ENCODE peak calls at places on chromosomes 4 and X, in five cellular contexts. Z is heart right ventricle, Y is Peyer's patch, C is fibroblast of lung, W is kidney. H is an unnamed sample.

GRCh38 chr4:120672558-120673147 is 249.9 kb downstream of the PRDM5 start:
- DNase-seq in C (no peak), Y (no peak), Z (no peak), W (no peak), H (no peak)

GRCh38 chr4:47612116-47613023 is 127.3 kb downstream of the ATP10D start:
- DNase-seq in C (no peak), Y (no peak), W (no peak), Z (no peak), H (no peak)

GRCh38 chrX:41027388-41027787 is 57.9 kb upstream of the USP9X start:
- DNase-seq in Z (no peak), C (peak), Y (no peak), W (no peak), H (no peak)

GRCh38 chr4:14178421-14178820 is 550.9 kb upstream of the BOD1L1 start:
- DNase-seq in C (peak), W (no peak), Z (no peak), Y (no peak), H (no peak)

GRCh38 chr4:72286185-72286584 is 254.4 kb downstream of the NPFFR2 start:
- DNase-seq in C (peak), Z (no peak), Y (no peak), W (no peak), H (no peak)

GRCh38 chr4:25160714-25161598 is 707 bp upstream of the SEPSECS start:
- DNase-seq in Y (no peak), W (no peak), C (peak), Z (no peak), H (no peak)

GRCh38 chr4:70515342-70516245 is 2.8 kb upstream of the AMTN start:
- DNase-seq in Z (no peak), W (no peak), C (no peak), Y (no peak), H (no peak)

GRCh38 chr4:1767058-1767769 is 25.9 kb upstream of the FGFR3 start:
- DNase-seq in Z (no peak), C (peak), Y (no peak), W (no peak), H (no peak)

GRCh38 chrX:72169008-72169728 is 12.4 kb upstream of the PIN4 start:
- DNase-seq in Y (no peak), C (peak), Z (no peak), W (no peak), H (no peak)

GRCh38 chrX:39427492-39428289 is 626.4 kb downstream of the MID1IP1 start:
- DNase-seq in C (peak), Y (no peak), Z (no peak), W (no peak), H (no peak)

GRCh38 chrX:96770315-96770714 is 85.7 kb downstream of the DIAPH2 start:
- DNase-seq in C (peak), W (no peak), Z (no peak), Y (no peak), H (no peak)

GRCh38 chr4:37763164-37763444 is 63.4 kb upstream of the PGM2 start:
- DNase-seq in W (no peak), C (no peak), Z (no peak), Y (no peak), H (no peak)

GRCh38 chr4:81039351-81040174 is 9.1 kb downstream of the BMP3 start:
- DNase-seq in Y (no peak), C (no peak), Z (no peak), W (no peak), H (no peak)

GRCh38 chr4:10085828-10086505 is 30.6 kb downstream of the WDR1 start:
- DNase-seq in Z (peak), Y (peak), C (no peak), W (peak), H (no peak)

GRCh38 chrX:119638725-119639471 is 32.7 kb upstream of the NKRF start:
- DNase-seq in W (no peak), C (no peak), Z (no peak), Y (no peak), H (no peak)

GRCh38 chr4:146407669-146408084 is 114.1 kb downstream of the SLC10A7 start:
- DNase-seq in Y (no peak), W (no peak), C (peak), Z (no peak), H (no peak)

GRCh38 chr4:139986621-139987510 is 167.1 kb downstream of the MAML3 start:
- DNase-seq in Y (no peak), C (peak), W (no peak), Z (no peak), H (no peak)

GRCh38 chr4:23945521-23946017 is 55.7 kb upstream of the PPARGC1A start:
- DNase-seq in C (peak), W (peak), Y (no peak), Z (no peak), H (no peak)

GRCh38 chr4:108166441-108167315 is 2.1 kb downstream of the LEF1 start:
- DNase-seq in Y (no peak), W (peak), C (peak), Z (no peak), H (no peak)

GRCh38 chr4:145619639-145619996 is 433 bp downstream of the MMAA start:
- DNase-seq in W (peak), C (peak), Y (peak), Z (peak), H (no peak)

GRCh38 chr4:127469575-127470289 is 163.0 kb upstream of the INTU start:
- DNase-seq in W (no peak), Z (no peak), C (no peak), Y (no peak), H (no peak)

GRCh38 chrX:72716766-72717165 is 2.7 kb upstream of the PHKA1 start:
- DNase-seq in W (no peak), Z (no peak), Y (no peak), C (peak), H (no peak)

GRCh38 chr4:102580463-102580842 is 79.3 kb downstream of the NFKB1 start:
- DNase-seq in Y (no peak), C (no peak), W (no peak), Z (no peak), H (no peak)

GRCh38 chrX:155086961-155087735 is 15.8 kb downstream of the BRCC3 start:
- DNase-seq in Y (no peak), C (no peak), Z (no peak), W (peak), H (no peak)

GRCh38 chr4:72055566-72055965 is 23.8 kb downstream of the NPFFR2 start:
- DNase-seq in C (no peak), Z (no peak), W (no peak), Y (no peak), H (no peak)

DNA sequence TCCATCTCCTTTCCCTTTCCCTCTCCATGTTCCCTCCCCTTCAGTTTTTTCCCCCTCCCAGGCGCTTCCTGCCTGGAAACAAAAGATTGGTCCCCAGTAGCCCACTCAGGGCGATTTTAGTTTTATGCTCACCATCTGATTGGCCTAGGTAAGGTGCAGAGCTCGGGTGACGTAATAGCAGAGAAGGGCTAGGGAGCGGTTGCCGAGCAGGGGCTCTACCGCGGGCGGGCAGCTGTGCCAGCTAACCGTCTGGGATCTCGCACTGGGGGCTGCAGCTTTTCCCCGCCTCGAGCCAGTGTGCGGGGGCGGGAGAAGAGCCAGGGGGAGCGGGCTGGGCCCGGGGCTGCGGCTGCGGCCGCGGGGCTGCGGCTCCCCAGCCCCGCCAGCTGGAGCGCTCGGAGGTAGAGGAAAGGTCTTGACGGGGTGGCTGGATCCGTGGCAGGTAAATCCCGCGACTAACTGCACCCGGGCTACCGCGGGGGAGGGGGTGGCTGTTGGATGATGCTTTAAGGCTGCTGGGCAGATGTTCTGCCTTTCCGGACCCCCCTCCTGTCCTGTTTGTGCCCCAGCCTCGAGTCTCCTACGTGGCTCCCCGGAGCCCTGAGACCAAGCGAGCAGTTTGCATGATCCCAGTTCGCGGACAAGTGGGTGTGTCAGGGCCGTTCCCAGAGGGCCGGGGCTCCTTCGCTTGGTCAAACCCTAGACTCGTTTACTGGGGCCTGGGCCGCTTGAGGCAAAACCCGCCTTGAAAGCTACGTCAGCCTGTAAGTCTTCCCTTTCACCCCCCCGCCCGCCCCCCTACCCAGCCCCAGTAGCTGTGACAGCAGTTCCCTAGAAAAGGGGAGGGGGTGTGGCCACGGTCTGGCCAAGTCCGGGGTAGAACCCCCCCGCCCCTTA is at the start of gene PAK3:
- DNase-seq in Z (peak), W (peak), Y (no peak), C (peak), H (peak)
- TF ChIP-seq CTCF in Z (no peak), W (no peak), Y (no peak), C (no peak), H (no peak)

GRCh38 chrX:4710618-4711433 is 997.4 kb upstream of the PRKX start:
- DNase-seq in W (no peak), Z (no peak), Y (no peak), C (no peak), H (no peak)
- H3K4me3 ChIP-seq in W (no peak), Z (no peak), Y (no peak), C (no peak), H (no peak)

GRCh38 chr4:175033162-175033561 is 115.0 kb downstream of the ADAM29 start:
- DNase-seq in C (no peak), Y (no peak), W (no peak), Z (no peak), H (no peak)
- H3K27ac ChIP-seq in C (no peak), Y (no peak), W (no peak), Z (no peak), H (no peak)

DNA sequence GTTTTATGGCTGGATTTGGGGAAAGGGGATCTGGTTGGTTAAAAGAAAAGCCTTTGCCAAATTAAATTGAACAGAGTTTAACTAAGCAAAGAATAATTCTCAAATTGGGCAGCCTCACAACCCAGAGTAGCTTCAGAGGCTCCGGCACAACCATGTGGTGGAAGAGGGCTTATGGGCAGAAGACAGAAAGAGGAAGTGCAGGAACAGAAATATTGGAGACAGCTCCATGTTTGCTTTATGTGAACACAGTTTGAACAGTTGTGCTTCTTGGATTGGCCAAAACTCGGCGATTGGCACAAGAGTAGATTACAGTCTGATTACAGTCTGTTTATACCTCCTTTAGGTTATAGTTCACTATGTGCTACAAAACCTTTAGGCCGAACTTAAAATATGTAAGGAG is 562.7 kb downstream of the TRIML1 start:
- DNase-seq in Y (no peak), C (no peak), Z (no peak), W (no peak), H (no peak)
- TF ChIP-seq CTCF in Y (no peak), C (no peak), Z (no peak), W (no peak), H (no peak)